ENCODE peak calls at places on chromosomes 4 and X, in five cellular contexts. One of them, this sample, is unnamed.

GRCh38 chr4:1572964-1573720 is 111.0 kb downstream of the FAM53A start:
- DNase-seq in GM06990: no peak
- DNase-seq in left ventricle myocardium inferior: no peak
- DNase-seq in upper lobe of right lung: no peak
- DNase-seq in choroid plexus epithelial cell: no peak
- DNase-seq in this sample: no peak

GRCh38 chr4:184960505-184960971 is 57.8 kb upstream of the HELT start:
- DNase-seq in upper lobe of right lung: no peak
- DNase-seq in choroid plexus epithelial cell: peak
- DNase-seq in GM06990: no peak
- DNase-seq in left ventricle myocardium inferior: no peak
- DNase-seq in this sample: no peak

GRCh38 chr4:1683371-1683902 is 676 bp downstream of the FAM53A start:
- DNase-seq in upper lobe of right lung: no peak
- DNase-seq in left ventricle myocardium inferior: no peak
- DNase-seq in choroid plexus epithelial cell: peak
- DNase-seq in GM06990: no peak
- DNase-seq in this sample: peak

GRCh38 chrX:153875391-153876111 is 10.4 kb downstream of the L1CAM start:
- DNase-seq in upper lobe of right lung: peak
- DNase-seq in left ventricle myocardium inferior: peak
- DNase-seq in GM06990: peak
- DNase-seq in choroid plexus epithelial cell: peak
- DNase-seq in this sample: peak

GRCh38 chr4:766152-766515 is 59.8 kb downstream of the CPLX1 start:
- DNase-seq in GM06990: no peak
- DNase-seq in upper lobe of right lung: no peak
- DNase-seq in choroid plexus epithelial cell: peak
- DNase-seq in left ventricle myocardium inferior: no peak
- DNase-seq in this sample: peak

GRCh38 chr4:99090511-99090910 is 1.9 kb upstream of the ADH5 start:
- DNase-seq in GM06990: no peak
- DNase-seq in left ventricle myocardium inferior: no peak
- DNase-seq in upper lobe of right lung: no peak
- DNase-seq in choroid plexus epithelial cell: peak
- DNase-seq in this sample: no peak

GRCh38 chrX:69095260-69095659 is 70.0 kb downstream of the PJA1 start:
- DNase-seq in choroid plexus epithelial cell: no peak
- DNase-seq in left ventricle myocardium inferior: no peak
- DNase-seq in upper lobe of right lung: no peak
- DNase-seq in GM06990: no peak
- DNase-seq in this sample: no peak

GRCh38 chr4:15479089-15479912 is 9.6 kb downstream of the CC2D2A start:
- DNase-seq in GM06990: peak
- DNase-seq in left ventricle myocardium inferior: no peak
- DNase-seq in upper lobe of right lung: peak
- DNase-seq in choroid plexus epithelial cell: peak
- DNase-seq in this sample: peak

GRCh38 chrX:136752796-136753195 is 27.9 kb downstream of the ARHGEF6 start:
- DNase-seq in choroid plexus epithelial cell: peak
- DNase-seq in upper lobe of right lung: no peak
- DNase-seq in left ventricle myocardium inferior: no peak
- DNase-seq in GM06990: no peak
- DNase-seq in this sample: peak

GRCh38 chr4:87058272-87059073 is 123.7 kb downstream of the AFF1 start:
- DNase-seq in choroid plexus epithelial cell: peak
- DNase-seq in upper lobe of right lung: peak
- DNase-seq in GM06990: no peak
- DNase-seq in left ventricle myocardium inferior: no peak
- DNase-seq in this sample: no peak

GRCh38 chr4:60814549-60814948 is 385.6 kb upstream of the ADGRL3 start:
- DNase-seq in choroid plexus epithelial cell: no peak
- DNase-seq in GM06990: no peak
- DNase-seq in upper lobe of right lung: no peak
- DNase-seq in left ventricle myocardium inferior: no peak
- DNase-seq in this sample: no peak

GRCh38 chrX:14670819-14671218 is 141.5 kb downstream of the GLRA2 start:
- DNase-seq in upper lobe of right lung: no peak
- DNase-seq in GM06990: peak
- DNase-seq in left ventricle myocardium inferior: no peak
- DNase-seq in choroid plexus epithelial cell: no peak
- DNase-seq in this sample: no peak

GRCh38 chrX:131675596-131676194 is 131.8 kb downstream of the OR13H1 start:
- DNase-seq in upper lobe of right lung: no peak
- DNase-seq in left ventricle myocardium inferior: no peak
- DNase-seq in GM06990: no peak
- DNase-seq in choroid plexus epithelial cell: peak
- DNase-seq in this sample: peak

GRCh38 chrX:123201720-123202119 is 17.6 kb downstream of the GRIA3 start:
- DNase-seq in choroid plexus epithelial cell: no peak
- DNase-seq in upper lobe of right lung: no peak
- DNase-seq in left ventricle myocardium inferior: no peak
- DNase-seq in GM06990: no peak
- DNase-seq in this sample: peak

GRCh38 chrX:38868941-38869378 is 67.7 kb downstream of the MID1IP1 start:
- DNase-seq in GM06990: no peak
- DNase-seq in left ventricle myocardium inferior: no peak
- DNase-seq in choroid plexus epithelial cell: peak
- DNase-seq in upper lobe of right lung: no peak
- DNase-seq in this sample: peak

GRCh38 chr4:9943761-9944160 is 77.5 kb downstream of the SLC2A9 start:
- DNase-seq in left ventricle myocardium inferior: no peak
- DNase-seq in GM06990: no peak
- DNase-seq in upper lobe of right lung: no peak
- DNase-seq in choroid plexus epithelial cell: no peak
- DNase-seq in this sample: no peak

GRCh38 chr4:20252656-20253271 is 1.1 kb downstream of the SLIT2 start:
- DNase-seq in choroid plexus epithelial cell: peak
- DNase-seq in upper lobe of right lung: peak
- DNase-seq in GM06990: peak
- DNase-seq in left ventricle myocardium inferior: peak
- DNase-seq in this sample: peak

GRCh38 chr4:20254517-20255250 is 3.0 kb downstream of the SLIT2 start:
- DNase-seq in left ventricle myocardium inferior: peak
- DNase-seq in GM06990: peak
- DNase-seq in upper lobe of right lung: peak
- DNase-seq in choroid plexus epithelial cell: peak
- DNase-seq in this sample: no peak

GRCh38 chr4:20251796-20252655 is at the start of gene SLIT2:
- DNase-seq in GM06990: peak
- DNase-seq in upper lobe of right lung: peak
- DNase-seq in left ventricle myocardium inferior: peak
- DNase-seq in choroid plexus epithelial cell: peak
- DNase-seq in this sample: peak

GRCh38 chr4:20253799-20254409 is 2.2 kb downstream of the SLIT2 start:
- DNase-seq in left ventricle myocardium inferior: peak
- DNase-seq in GM06990: peak
- DNase-seq in upper lobe of right lung: peak
- DNase-seq in choroid plexus epithelial cell: peak
- DNase-seq in this sample: no peak

GRCh38 chr4:20253272-20253798 is 1.6 kb downstream of the SLIT2 start:
- DNase-seq in left ventricle myocardium inferior: no peak
- DNase-seq in GM06990: peak
- DNase-seq in choroid plexus epithelial cell: peak
- DNase-seq in upper lobe of right lung: peak
- DNase-seq in this sample: no peak
- H3K4me3 ChIP-seq in left ventricle myocardium inferior: peak
- H3K4me3 ChIP-seq in GM06990: no peak
- H3K4me3 ChIP-seq in choroid plexus epithelial cell: peak
- H3K4me3 ChIP-seq in upper lobe of right lung: peak
- H3K4me3 ChIP-seq in this sample: peak

DNA sequence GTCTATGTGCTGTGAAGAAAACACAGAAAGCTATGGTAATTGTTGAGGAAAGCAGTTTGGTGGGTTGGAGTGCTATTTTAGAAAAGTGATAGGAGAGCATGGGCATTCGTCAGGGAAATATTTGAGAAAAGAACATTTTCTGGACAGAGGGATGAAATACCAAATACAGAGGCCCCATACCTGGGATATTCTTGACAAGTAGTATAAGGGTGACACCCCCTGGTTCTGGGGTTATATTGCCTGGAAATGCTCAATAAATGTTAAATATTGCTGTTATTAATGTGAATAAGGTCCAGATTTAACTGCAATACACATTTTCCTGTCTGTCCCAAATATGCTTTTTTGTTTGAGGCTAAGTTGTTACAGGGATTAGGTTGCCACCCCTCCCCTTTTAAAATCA is 42.9 kb downstream of the WWC2 start:
- DNase-seq in choroid plexus epithelial cell: no peak
- DNase-seq in left ventricle myocardium inferior: no peak
- DNase-seq in GM06990: no peak
- DNase-seq in upper lobe of right lung: no peak
- DNase-seq in this sample: no peak
- TF ChIP-seq CTCF in choroid plexus epithelial cell: peak
- TF ChIP-seq CTCF in left ventricle myocardium inferior: peak
- TF ChIP-seq CTCF in GM06990: no peak
- TF ChIP-seq CTCF in upper lobe of right lung: no peak
- TF ChIP-seq CTCF in this sample: peak

GRCh38 chrX:24426340-24426913 is 38.7 kb upstream of the PDK3 start:
- DNase-seq in choroid plexus epithelial cell: peak
- DNase-seq in left ventricle myocardium inferior: no peak
- DNase-seq in upper lobe of right lung: no peak
- DNase-seq in GM06990: no peak
- DNase-seq in this sample: peak

GRCh38 chrX:24426921-24427746 is 38.0 kb upstream of the PDK3 start:
- DNase-seq in upper lobe of right lung: no peak
- DNase-seq in left ventricle myocardium inferior: no peak
- DNase-seq in GM06990: no peak
- DNase-seq in choroid plexus epithelial cell: no peak
- DNase-seq in this sample: peak

GRCh38 chrX:24425806-24426205 is 39.3 kb upstream of the PDK3 start:
- DNase-seq in GM06990: no peak
- DNase-seq in left ventricle myocardium inferior: no peak
- DNase-seq in upper lobe of right lung: no peak
- DNase-seq in choroid plexus epithelial cell: no peak
- DNase-seq in this sample: no peak

GRCh38 chrX:24423960-24424359 is 41.1 kb upstream of the PDK3 start:
- DNase-seq in choroid plexus epithelial cell: peak
- DNase-seq in GM06990: no peak
- DNase-seq in left ventricle myocardium inferior: no peak
- DNase-seq in upper lobe of right lung: no peak
- DNase-seq in this sample: peak

GRCh38 chrX:24424948-24425347 is 40.1 kb upstream of the PDK3 start:
- DNase-seq in choroid plexus epithelial cell: peak
- DNase-seq in upper lobe of right lung: no peak
- DNase-seq in left ventricle myocardium inferior: peak
- DNase-seq in GM06990: no peak
- DNase-seq in this sample: peak
- H3K4me3 ChIP-seq in choroid plexus epithelial cell: no peak
- H3K4me3 ChIP-seq in upper lobe of right lung: no peak
- H3K4me3 ChIP-seq in left ventricle myocardium inferior: no peak
- H3K4me3 ChIP-seq in GM06990: no peak
- H3K4me3 ChIP-seq in this sample: no peak

GRCh38 chr4:12411072-12411471 is 982.4 kb upstream of the HS3ST1 start:
- DNase-seq in upper lobe of right lung: no peak
- DNase-seq in choroid plexus epithelial cell: peak
- DNase-seq in left ventricle myocardium inferior: no peak
- DNase-seq in GM06990: no peak
- DNase-seq in this sample: peak

GRCh38 chr4:12414181-12414812 is 985.6 kb upstream of the HS3ST1 start:
- DNase-seq in choroid plexus epithelial cell: no peak
- DNase-seq in upper lobe of right lung: no peak
- DNase-seq in left ventricle myocardium inferior: no peak
- DNase-seq in GM06990: no peak
- DNase-seq in this sample: no peak

DNA sequence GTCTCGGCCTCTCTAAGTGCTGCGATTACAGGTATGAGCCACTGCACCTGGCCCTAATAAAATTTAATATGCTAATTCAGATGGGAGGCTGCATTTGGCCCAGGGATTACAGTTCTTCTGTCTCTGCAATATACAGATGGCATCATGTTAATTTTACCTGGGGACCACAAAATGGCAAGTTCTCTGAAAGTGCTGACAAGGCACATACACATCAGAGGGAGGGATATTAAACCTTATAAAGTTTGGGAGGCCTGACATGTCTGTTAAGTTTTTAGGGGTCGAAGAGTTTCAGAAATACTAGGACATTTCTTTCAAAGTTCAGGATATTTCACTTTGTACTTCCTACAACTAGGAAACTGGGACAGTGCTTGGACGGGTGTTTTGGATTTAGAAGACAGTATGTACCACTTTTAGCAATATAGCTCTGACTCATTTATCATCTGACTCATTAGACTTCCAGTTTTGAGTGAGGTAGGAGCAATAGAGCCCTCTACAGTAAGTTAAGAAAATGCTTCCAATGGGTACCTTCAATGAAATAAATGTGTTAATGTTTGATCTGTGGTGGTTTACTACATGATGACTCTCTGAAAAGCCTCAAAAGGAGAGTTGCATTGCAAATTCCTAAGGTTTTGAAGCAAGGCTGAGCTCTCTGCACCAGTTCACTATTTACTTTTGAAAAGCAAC is 981.0 kb upstream of the HS3ST1 start:
- DNase-seq in upper lobe of right lung: no peak
- DNase-seq in left ventricle myocardium inferior: no peak
- DNase-seq in GM06990: no peak
- DNase-seq in choroid plexus epithelial cell: peak
- DNase-seq in this sample: peak
- TF ChIP-seq CTCF in upper lobe of right lung: no peak
- TF ChIP-seq CTCF in left ventricle myocardium inferior: no peak
- TF ChIP-seq CTCF in GM06990: no peak
- TF ChIP-seq CTCF in choroid plexus epithelial cell: no peak
- TF ChIP-seq CTCF in this sample: peak

DNA sequence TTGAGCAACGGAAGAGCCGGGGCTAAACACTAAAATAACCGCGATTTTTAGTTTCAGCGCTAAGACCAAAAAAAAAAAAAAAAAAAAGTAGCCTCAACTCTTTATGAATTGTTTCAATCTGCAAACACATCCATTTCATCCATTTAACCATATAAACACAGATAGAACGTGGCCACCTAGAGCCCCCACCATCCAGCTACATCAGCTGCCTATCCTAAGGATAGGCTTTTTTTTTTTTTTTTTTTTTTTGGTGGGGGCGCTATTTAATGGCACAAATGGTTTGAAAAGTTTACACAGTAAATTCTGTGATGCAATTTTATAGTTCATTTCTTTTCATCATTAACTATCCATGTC is 492 bp upstream of the HDAC8 start:
- DNase-seq in upper lobe of right lung: no peak
- DNase-seq in GM06990: no peak
- DNase-seq in choroid plexus epithelial cell: no peak
- DNase-seq in left ventricle myocardium inferior: no peak
- DNase-seq in this sample: no peak
- H3K4me3 ChIP-seq in upper lobe of right lung: peak
- H3K4me3 ChIP-seq in GM06990: peak
- H3K4me3 ChIP-seq in choroid plexus epithelial cell: peak
- H3K4me3 ChIP-seq in left ventricle myocardium inferior: peak
- H3K4me3 ChIP-seq in this sample: peak

GRCh38 chr4:126812076-126812475 is 820.7 kb upstream of the INTU start:
- DNase-seq in GM06990: no peak
- DNase-seq in upper lobe of right lung: no peak
- DNase-seq in left ventricle myocardium inferior: no peak
- DNase-seq in choroid plexus epithelial cell: no peak
- DNase-seq in this sample: no peak
- TF ChIP-seq CTCF in GM06990: no peak
- TF ChIP-seq CTCF in upper lobe of right lung: no peak
- TF ChIP-seq CTCF in left ventricle myocardium inferior: no peak
- TF ChIP-seq CTCF in choroid plexus epithelial cell: peak
- TF ChIP-seq CTCF in this sample: no peak